ENCODE peak calls at places on chromosomes 11 and 22, in six cellular contexts. Q is K562, O is upper lobe of left lung, H is H1, T is body of pancreas, J is transverse colon. L is an unnamed sample.

GRCh38 chr11:33657757-33658156 is 42.9 kb downstream of the C11orf91 start:
- DNase-seq in Q (no peak), O (no peak), H (no peak), T (no peak), J (no peak), L (no peak)

GRCh38 chr11:57069942-57070341 is 81.2 kb downstream of the OR5AK2 start:
- DNase-seq in Q (no peak), O (no peak), H (no peak), T (no peak), J (no peak), L (no peak)

GRCh38 chr11:10878408-10879214 is 20.8 kb upstream of the ZBED5 start:
- DNase-seq in Q (peak; percentile 26), O (no peak), H (no peak), T (peak; percentile 33), J (no peak), L (no peak)

GRCh38 chr22:20857838-20858614 is 585 bp downstream of the PI4KA start:
- DNase-seq in Q (peak; percentile 100), O (peak; percentile 90), H (peak; percentile 72), T (peak; percentile 81), J (peak; percentile 85), L (peak; percentile 90)

GRCh38 chr11:69361466-69361865 is 67.5 kb downstream of the MYEOV start:
- DNase-seq in Q (no peak), O (no peak), H (no peak), T (no peak), J (peak; percentile 5), L (peak; percentile 42)

GRCh38 chr11:99366476-99366992 is 345.8 kb downstream of the CNTN5 start:
- DNase-seq in Q (no peak), O (no peak), H (no peak), T (no peak), J (no peak), L (no peak)

GRCh38 chr11:107566569-107566968 is 1.0 kb upstream of the ALKBH8 start:
- DNase-seq in Q (no peak), O (no peak), H (no peak), T (no peak), J (no peak), L (no peak)

GRCh38 chr11:113849713-113850112 is 25.7 kb downstream of the USP28 start:
- DNase-seq in Q (no peak), O (no peak), H (peak; percentile 73), T (no peak), J (no peak), L (no peak)

GRCh38 chr11:18650859-18651557 is 16.9 kb upstream of the SPTY2D1 start:
- DNase-seq in Q (peak; percentile 60), O (peak; percentile 58), H (peak; percentile 31), T (peak; percentile 69), J (peak; percentile 59), L (no peak)

GRCh38 chr11:61890536-61891330 is 612 bp downstream of the FADS3 start:
- DNase-seq in Q (peak; percentile 70), O (peak; percentile 69), H (no peak), T (peak; percentile 55), J (peak; percentile 38), L (peak; percentile 62)

GRCh38 chr11:83641511-83641910 is 355.3 kb upstream of the CCDC90B start:
- DNase-seq in Q (no peak), O (no peak), H (no peak), T (no peak), J (no peak), L (no peak)

GRCh38 chr22:45903355-45904149 is 73.4 kb downstream of the WNT7B start:
- DNase-seq in Q (no peak), O (peak; percentile 61), H (no peak), T (peak; percentile 50), J (no peak), L (no peak)

GRCh38 chr11:18986744-18987143 is 47.5 kb upstream of the MRGPRX1 start:
- DNase-seq in Q (no peak), O (no peak), H (no peak), T (no peak), J (no peak), L (no peak)

GRCh38 chr11:67266424-67267187 is at the start of gene GRK2:
- DNase-seq in Q (peak; percentile 92), O (no peak), H (no peak), T (peak; percentile 62), J (no peak), L (peak; percentile 60)
- TF ChIP-seq POLR2A in Q (no peak), O (no peak), H (no peak), T (no peak), J (no peak), L (no peak)

DNA sequence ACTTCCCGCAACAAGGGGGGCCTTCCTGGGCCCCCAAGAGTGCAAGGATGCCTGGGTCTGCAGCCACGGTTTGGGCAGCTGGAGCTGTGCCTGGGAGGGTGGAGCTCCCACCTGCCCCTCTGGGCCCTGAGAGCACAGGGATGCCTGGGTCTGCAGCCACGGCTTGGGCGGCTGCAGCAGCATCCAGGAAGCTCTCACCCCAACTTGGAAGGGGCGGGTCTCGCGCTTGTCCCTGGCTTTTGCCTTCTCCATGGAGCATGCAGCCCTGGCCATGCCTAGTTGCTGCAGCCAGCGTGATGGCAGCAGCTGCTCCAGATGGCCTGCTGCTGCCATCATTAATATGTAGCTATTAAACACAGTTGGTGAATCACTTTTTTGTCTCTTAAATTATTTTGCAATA is 35.4 kb downstream of the NAGA start:
- DNase-seq in Q (no peak), O (no peak), H (no peak), T (no peak), J (no peak), L (no peak)
- TF ChIP-seq POLR2A in Q (no peak), O (no peak), H (no peak), T (no peak), J (no peak), L (no peak)

DNA sequence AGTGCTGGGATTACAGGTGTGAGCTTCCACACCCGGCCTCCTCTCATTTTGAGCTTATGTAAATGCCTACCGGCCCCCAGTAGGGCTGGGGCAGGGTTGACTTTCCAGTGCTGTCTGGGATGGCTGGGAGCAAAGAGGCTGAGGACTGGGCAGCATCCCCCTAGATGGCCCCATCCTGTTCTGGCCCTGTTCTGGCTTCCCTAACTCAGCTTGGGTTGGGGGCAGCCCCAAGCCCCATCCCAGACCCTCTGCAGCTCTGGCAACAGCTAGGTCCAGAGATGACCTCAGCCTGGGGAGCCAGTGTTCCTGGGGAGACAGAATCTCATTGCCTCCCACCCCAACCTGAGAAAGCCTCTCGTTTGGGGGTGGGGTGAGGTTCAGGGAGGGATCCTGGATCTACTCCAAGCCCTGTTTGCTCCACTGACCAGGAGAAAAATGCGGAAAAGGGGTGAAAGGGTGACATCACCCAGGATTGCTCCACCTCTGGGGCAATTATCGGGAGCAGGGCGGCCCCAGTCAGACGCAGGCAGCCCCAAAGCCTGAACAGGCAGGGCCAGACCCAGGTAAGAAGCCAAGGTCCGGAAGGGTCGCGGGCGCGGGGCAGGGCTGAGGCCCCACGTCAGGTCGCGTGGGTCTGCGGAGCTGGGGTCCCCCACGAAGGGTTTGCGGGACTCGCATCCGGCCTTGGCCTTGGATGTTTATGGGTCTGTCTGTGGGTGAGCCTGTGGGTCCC is at the start of gene PNPLA2:
- DNase-seq in Q (no peak), O (peak; percentile 80), H (no peak), T (peak; percentile 78), J (peak; percentile 75), L (no peak)
- TF ChIP-seq POLR2A in Q (no peak), O (peak; percentile 57), H (no peak), T (peak; percentile 72), J (peak; percentile 84), L (peak; percentile 60)

GRCh38 chr11:441418-442274 is at the start of gene ANO9:
- DNase-seq in Q (peak; percentile 79), O (peak; percentile 79), H (no peak), T (peak; percentile 83), J (peak; percentile 87), L (peak; percentile 54)
- TF ChIP-seq POLR2A in Q (no peak), O (peak; percentile 36), H (no peak), T (no peak), J (peak; percentile 57), L (no peak)

GRCh38 chr11:44623321-44623715 is 57.9 kb downstream of the CD82 start:
- DNase-seq in Q (no peak), O (peak; percentile 34), H (no peak), T (no peak), J (peak; percentile 4), L (no peak)

GRCh38 chr11:44621784-44622183 is 56.3 kb downstream of the CD82 start:
- DNase-seq in Q (no peak), O (peak; percentile 15), H (no peak), T (no peak), J (no peak), L (peak; percentile 31)

GRCh38 chr11:44623716-44624491 is 58.4 kb downstream of the CD82 start:
- DNase-seq in Q (no peak), O (peak; percentile 20), H (no peak), T (no peak), J (peak; percentile 5), L (peak; percentile 47)

GRCh38 chr11:44622190-44622650 is 56.8 kb downstream of the CD82 start:
- DNase-seq in Q (no peak), O (peak; percentile 12), H (no peak), T (no peak), J (peak; percentile 4), L (peak; percentile 52)

DNA sequence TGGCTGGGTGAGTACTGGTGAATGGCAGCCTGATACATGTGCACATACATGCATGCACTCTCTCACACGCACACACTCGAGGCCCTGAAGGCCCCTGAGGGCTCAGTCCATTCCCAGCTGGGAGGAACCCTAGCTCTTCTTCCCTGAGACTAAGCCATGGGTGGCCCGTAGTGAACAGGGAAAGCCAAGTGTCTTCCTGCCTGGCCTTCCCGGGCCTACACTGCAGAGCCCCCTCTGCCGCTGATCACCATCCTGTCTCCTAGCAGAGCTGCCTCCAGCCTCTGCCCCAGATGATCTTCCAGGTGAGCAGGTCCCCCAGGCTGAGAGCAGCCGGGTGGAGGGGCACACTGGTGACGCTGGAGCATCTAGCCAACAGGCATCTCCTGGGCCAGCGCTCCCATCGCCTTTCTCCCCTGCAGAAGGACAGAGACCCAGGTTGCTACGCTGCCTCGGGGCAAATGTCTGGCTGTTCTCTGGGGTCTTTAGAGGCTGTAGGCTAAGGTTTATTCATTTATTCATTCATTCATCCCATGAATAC is 57.3 kb downstream of the CD82 start:
- DNase-seq in Q (no peak), O (peak; percentile 17), H (no peak), T (no peak), J (no peak), L (peak; percentile 43)
- TF ChIP-seq POLR2A in Q (no peak), O (no peak), H (no peak), T (no peak), J (no peak), L (no peak)

GRCh38 chr11:12154871-12155668 is 44.7 kb downstream of the MICAL2 start:
- DNase-seq in Q (no peak), O (no peak), H (no peak), T (no peak), J (no peak), L (no peak)

GRCh38 chr11:12156301-12157140 is 46.1 kb downstream of the MICAL2 start:
- DNase-seq in Q (no peak), O (peak; percentile 46), H (no peak), T (no peak), J (no peak), L (no peak)

GRCh38 chr11:12158926-12159325 is 48.5 kb downstream of the MICAL2 start:
- DNase-seq in Q (peak; percentile 61), O (no peak), H (no peak), T (no peak), J (no peak), L (no peak)

GRCh38 chr11:12155696-12156095 is 45.3 kb downstream of the MICAL2 start:
- DNase-seq in Q (no peak), O (no peak), H (no peak), T (no peak), J (no peak), L (no peak)

GRCh38 chr11:12157241-12157661 is 46.9 kb downstream of the MICAL2 start:
- DNase-seq in Q (no peak), O (no peak), H (no peak), T (no peak), J (no peak), L (no peak)
- TF ChIP-seq POLR2A in Q (no peak), O (no peak), H (no peak), T (no peak), J (no peak), L (no peak)